ENCODE peak calls at places on chromosomes 7 and 10, in five cellular contexts. One of them, this sample, is unnamed.

GRCh38 chr10:43417950-43418768 is 9.2 kb upstream of the HNRNPF start:
- DNase-seq in HCT116: no peak
- DNase-seq in GM23338: no peak
- DNase-seq in HepG2: peak; percentile 92
- DNase-seq in A549: no peak
- DNase-seq in this sample: peak; percentile 99

GRCh38 chr7:75879771-75880184 is 944 bp downstream of the RHBDD2 start:
- DNase-seq in HCT116: no peak
- DNase-seq in GM23338: peak; percentile 47
- DNase-seq in HepG2: no peak
- DNase-seq in A549: no peak
- DNase-seq in this sample: no peak

GRCh38 chr10:18195060-18195799 is 55.0 kb downstream of the CACNB2 start:
- DNase-seq in HCT116: no peak
- DNase-seq in GM23338: no peak
- DNase-seq in HepG2: no peak
- DNase-seq in A549: no peak
- DNase-seq in this sample: no peak

GRCh38 chr10:52194188-52194587 is 119.9 kb upstream of the DKK1 start:
- DNase-seq in HCT116: no peak
- DNase-seq in GM23338: no peak
- DNase-seq in HepG2: no peak
- DNase-seq in A549: no peak
- DNase-seq in this sample: no peak

GRCh38 chr7:102306916-102307677 is 20.4 kb downstream of the SH2B2 start:
- DNase-seq in HCT116: no peak
- DNase-seq in GM23338: peak; percentile 80
- DNase-seq in HepG2: peak; percentile 72
- DNase-seq in A549: peak; percentile 59
- DNase-seq in this sample: peak; percentile 45

GRCh38 chr10:91247360-91248111 is 27.1 kb downstream of the PCGF5 start:
- DNase-seq in HCT116: no peak
- DNase-seq in GM23338: peak; percentile 28
- DNase-seq in HepG2: no peak
- DNase-seq in A549: no peak
- DNase-seq in this sample: no peak

GRCh38 chr10:81680374-81680773 is 194.6 kb upstream of the NRG3 start:
- DNase-seq in HCT116: no peak
- DNase-seq in GM23338: no peak
- DNase-seq in HepG2: no peak
- DNase-seq in A549: no peak
- DNase-seq in this sample: no peak

GRCh38 chr10:17836917-17837316 is 27.8 kb downstream of the MRC1 start:
- DNase-seq in HCT116: no peak
- DNase-seq in GM23338: peak; percentile 50
- DNase-seq in HepG2: peak; percentile 5
- DNase-seq in A549: peak; percentile 64
- DNase-seq in this sample: no peak

GRCh38 chr10:101760510-101760909 is 15.4 kb downstream of the FGF8 start:
- DNase-seq in HCT116: no peak
- DNase-seq in GM23338: no peak
- DNase-seq in HepG2: no peak
- DNase-seq in A549: no peak
- DNase-seq in this sample: no peak

GRCh38 chr10:13705526-13706169 is 118.9 kb downstream of the PRPF18 start:
- DNase-seq in HCT116: no peak
- DNase-seq in GM23338: no peak
- DNase-seq in HepG2: no peak
- DNase-seq in A549: no peak
- DNase-seq in this sample: no peak

GRCh38 chr7:477626-478220 is 41.9 kb downstream of the PDGFA start:
- DNase-seq in HCT116: no peak
- DNase-seq in GM23338: no peak
- DNase-seq in HepG2: no peak
- DNase-seq in A549: no peak
- DNase-seq in this sample: no peak

GRCh38 chr7:5296627-5297226 is 14.0 kb downstream of the SLC29A4 start:
- DNase-seq in HCT116: no peak
- DNase-seq in GM23338: peak; percentile 87
- DNase-seq in HepG2: no peak
- DNase-seq in A549: no peak
- DNase-seq in this sample: peak; percentile 25

GRCh38 chr7:138885383-138886147 is 87.6 kb upstream of the ATP6V0A4 start:
- DNase-seq in HCT116: no peak
- DNase-seq in GM23338: peak; percentile 19
- DNase-seq in HepG2: no peak
- DNase-seq in A549: no peak
- DNase-seq in this sample: no peak

GRCh38 chr10:103736763-103737162 is 118.6 kb downstream of the SH3PXD2A start:
- DNase-seq in HCT116: peak; percentile 77
- DNase-seq in GM23338: peak; percentile 95
- DNase-seq in HepG2: peak; percentile 34
- DNase-seq in A549: peak; percentile 67
- DNase-seq in this sample: no peak

DNA sequence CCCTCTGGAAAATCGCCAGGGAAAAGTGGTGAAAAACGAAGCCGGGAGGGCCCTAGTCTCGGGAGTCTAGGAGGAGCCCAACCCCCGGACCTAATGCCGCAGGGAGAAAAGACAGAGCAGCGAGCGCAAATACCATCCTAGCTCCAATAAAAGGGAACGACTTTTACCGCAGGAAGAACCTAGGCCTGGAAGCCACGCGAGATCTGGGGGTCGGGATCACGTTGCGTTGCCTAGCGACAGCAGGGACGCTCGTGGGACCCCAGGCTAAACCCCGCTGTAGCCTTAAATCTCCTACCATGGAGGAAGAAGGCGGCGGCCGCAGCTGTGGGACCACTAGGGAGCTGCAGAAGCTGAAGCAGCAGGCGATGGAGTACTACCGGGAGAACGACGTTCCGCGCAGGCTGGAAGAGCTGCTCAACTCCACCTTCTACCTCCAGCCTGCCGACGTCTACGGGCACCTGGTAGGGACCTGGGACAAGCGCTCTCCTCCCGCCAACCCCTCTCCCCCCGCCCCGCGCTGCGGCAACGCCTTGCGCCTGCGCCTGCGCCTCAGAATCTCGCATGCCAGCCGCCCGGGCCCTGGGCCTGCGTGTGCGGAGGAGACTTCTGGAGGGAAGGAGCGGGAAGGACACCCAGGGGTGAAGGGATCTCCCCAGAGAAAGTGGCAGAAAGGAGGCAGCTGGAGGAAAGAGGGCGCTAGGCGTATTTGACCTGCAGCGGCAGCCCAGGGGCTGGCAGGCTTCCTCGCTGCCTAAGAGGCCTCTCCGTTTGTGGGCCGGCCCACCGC is at the start of gene ENO4:
- DNase-seq in HCT116: peak; percentile 90
- DNase-seq in GM23338: peak; percentile 96
- DNase-seq in HepG2: peak; percentile 58
- DNase-seq in A549: peak; percentile 89
- DNase-seq in this sample: no peak
- TF ChIP-seq REST in HCT116: no peak
- TF ChIP-seq REST in GM23338: no peak
- TF ChIP-seq REST in HepG2: no peak
- TF ChIP-seq REST in A549: peak; percentile 89
- TF ChIP-seq REST in this sample: no peak

DNA sequence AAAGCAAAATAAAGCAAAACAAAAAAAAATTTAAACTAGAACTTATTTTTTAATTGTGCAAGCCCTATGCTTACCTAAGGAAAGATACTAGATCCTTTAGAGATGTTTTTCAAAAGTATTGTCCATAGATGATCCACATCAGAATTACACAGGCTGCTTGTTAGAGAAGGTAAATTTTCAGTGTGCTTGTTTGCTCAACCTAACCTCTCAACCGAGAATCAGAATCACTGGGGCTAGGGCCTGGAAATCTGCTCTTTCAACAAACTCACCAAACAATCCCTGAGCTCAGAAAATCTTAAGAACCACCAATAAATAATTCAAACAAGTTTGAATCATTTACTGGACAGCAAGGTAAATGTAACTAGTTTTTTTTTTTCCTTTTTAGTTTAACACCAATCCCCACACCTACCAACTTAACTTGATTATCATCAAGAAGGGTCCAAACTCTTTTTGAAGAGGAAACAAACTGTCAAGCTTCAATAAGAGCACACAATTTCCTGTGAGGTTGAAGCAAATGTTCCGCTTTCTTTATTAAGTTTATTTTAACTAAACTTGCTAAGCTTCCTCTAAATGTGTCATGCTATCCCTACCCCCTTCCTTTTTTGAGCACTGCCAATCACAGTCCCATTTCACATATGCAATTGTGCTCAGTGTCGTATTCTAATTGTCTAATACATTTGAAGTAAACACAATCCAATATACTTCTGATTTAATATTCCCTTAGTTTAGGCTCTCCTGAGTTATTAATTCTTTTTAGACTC is 7.4 kb upstream of the TSPAN33 start:
- DNase-seq in HCT116: no peak
- DNase-seq in GM23338: no peak
- DNase-seq in HepG2: no peak
- DNase-seq in A549: no peak
- DNase-seq in this sample: no peak
- TF ChIP-seq REST in HCT116: no peak
- TF ChIP-seq REST in GM23338: no peak
- TF ChIP-seq REST in HepG2: no peak
- TF ChIP-seq REST in A549: no peak
- TF ChIP-seq REST in this sample: no peak

GRCh38 chr10:3535001-3535400 is 250.0 kb downstream of the KLF6 start:
- DNase-seq in HCT116: no peak
- DNase-seq in GM23338: no peak
- DNase-seq in HepG2: no peak
- DNase-seq in A549: no peak
- DNase-seq in this sample: no peak

GRCh38 chr10:3533296-3533695 is 251.7 kb downstream of the KLF6 start:
- DNase-seq in HCT116: no peak
- DNase-seq in GM23338: no peak
- DNase-seq in HepG2: no peak
- DNase-seq in A549: no peak
- DNase-seq in this sample: no peak

GRCh38 chr10:3531670-3532069 is 253.3 kb downstream of the KLF6 start:
- DNase-seq in HCT116: no peak
- DNase-seq in GM23338: no peak
- DNase-seq in HepG2: no peak
- DNase-seq in A549: no peak
- DNase-seq in this sample: no peak

GRCh38 chr10:3532644-3533043 is 252.4 kb downstream of the KLF6 start:
- DNase-seq in HCT116: peak; percentile 23
- DNase-seq in GM23338: no peak
- DNase-seq in HepG2: no peak
- DNase-seq in A549: peak; percentile 25
- DNase-seq in this sample: no peak

DNA sequence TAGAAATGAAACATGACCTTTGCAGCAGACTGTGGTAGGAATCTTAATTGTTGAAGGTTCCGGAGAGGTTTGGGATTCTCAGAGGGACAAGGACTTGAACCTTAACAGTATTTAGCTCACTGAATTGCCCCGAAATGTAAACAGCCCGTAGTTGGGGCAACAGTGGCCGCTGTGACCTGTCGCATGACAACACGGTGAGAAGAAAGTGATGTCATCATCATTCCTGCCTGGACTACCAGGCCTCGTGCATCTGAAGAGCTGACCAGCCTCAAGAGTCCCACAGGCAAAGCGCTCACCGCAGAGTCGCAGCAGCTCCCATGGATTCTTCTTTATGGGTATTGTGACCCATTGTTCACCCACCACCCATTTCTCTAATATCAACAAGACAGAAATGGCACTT is 250.6 kb downstream of the KLF6 start:
- DNase-seq in HCT116: no peak
- DNase-seq in GM23338: no peak
- DNase-seq in HepG2: no peak
- DNase-seq in A549: no peak
- DNase-seq in this sample: no peak
- TF ChIP-seq REST in HCT116: no peak
- TF ChIP-seq REST in GM23338: no peak
- TF ChIP-seq REST in HepG2: no peak
- TF ChIP-seq REST in A549: no peak
- TF ChIP-seq REST in this sample: no peak

DNA sequence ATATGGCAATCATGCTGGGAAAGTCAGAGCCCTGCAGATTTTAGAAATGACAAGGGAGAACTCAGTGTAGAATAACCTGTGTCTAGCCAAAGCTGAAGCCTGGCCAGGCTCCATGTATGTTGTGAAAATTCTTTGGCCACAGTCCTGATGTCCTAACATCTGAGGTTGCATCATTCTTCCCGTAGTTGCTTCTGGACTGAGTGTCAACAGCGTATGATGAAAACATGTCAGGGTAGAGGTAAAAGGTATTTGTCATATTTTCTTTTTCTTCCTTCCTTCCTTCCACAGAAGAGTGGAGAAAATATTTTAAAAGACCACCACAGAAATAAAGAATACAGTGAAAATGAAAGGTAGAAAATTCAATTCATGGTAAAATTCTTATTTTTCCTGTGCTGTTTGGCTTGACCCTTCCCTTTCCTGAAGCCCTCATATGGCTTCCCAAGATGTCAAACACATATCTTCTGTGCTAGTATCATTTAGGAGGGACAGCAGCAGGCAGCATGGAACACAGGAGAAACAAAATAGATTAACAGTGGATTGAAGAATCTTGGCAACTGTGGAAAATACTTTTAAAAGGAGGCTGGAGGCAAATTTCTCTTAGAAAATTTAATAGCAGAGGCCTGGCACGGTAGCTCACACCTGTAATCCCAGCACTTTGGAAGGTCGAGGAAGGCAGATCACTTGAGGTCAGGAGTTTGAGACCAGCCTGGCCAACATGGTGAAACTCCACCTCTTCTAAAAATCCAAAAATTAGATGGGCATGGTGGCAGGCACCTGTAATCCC is 18.9 kb upstream of the NRBF2 start:
- DNase-seq in HCT116: no peak
- DNase-seq in GM23338: no peak
- DNase-seq in HepG2: peak; percentile 72
- DNase-seq in A549: peak; percentile 58
- DNase-seq in this sample: peak; percentile 86
- TF ChIP-seq REST in HCT116: no peak
- TF ChIP-seq REST in GM23338: no peak
- TF ChIP-seq REST in HepG2: no peak
- TF ChIP-seq REST in A549: no peak
- TF ChIP-seq REST in this sample: peak; percentile 34

DNA sequence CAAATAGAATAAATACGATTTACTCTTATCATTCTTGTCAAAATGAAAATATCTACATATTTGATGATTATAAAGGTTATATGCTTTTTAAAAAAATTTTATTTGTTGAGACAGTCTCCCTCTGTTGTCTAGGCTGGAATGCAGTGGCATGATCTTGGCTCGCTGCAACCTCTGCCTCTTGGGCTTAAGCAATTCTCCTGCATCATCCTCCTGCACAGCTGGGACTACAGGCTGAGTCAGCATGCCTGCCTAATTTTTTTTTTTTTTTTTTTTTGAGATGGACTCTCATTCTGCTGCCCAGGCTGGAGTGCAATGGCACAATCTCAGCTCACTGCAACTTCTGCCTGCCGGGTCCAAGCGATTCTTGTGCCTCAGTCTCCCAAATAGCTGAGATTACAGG is 48.9 kb downstream of the PUS7 start:
- DNase-seq in HCT116: no peak
- DNase-seq in GM23338: peak; percentile 13
- DNase-seq in HepG2: no peak
- DNase-seq in A549: peak; percentile 39
- DNase-seq in this sample: no peak
- TF ChIP-seq REST in HCT116: no peak
- TF ChIP-seq REST in GM23338: no peak
- TF ChIP-seq REST in HepG2: no peak
- TF ChIP-seq REST in A549: no peak
- TF ChIP-seq REST in this sample: no peak